ENCODE peak calls at places on chromosomes 6 and 20, in nine cellular contexts. One of them, this sample, is unnamed.
A peak's percentile ranks its signal among the peaks of the same experiment; 100 is the strongest.

GRCh38 chr6:159125977-159126376 is 43.2 kb upstream of the FNDC1 start:
- ATAC-seq in lower lobe of right lung: no peak
- ATAC-seq in central memory CD8-positive, alpha-beta T cell: no peak
- ATAC-seq in activated naive CD8-positive, alpha-beta T cell treated with anti-CD3 and anti-CD28 coated beads, Interleukin-2, amount 50 U/mL, for 24 hours: peak; percentile 31
- ATAC-seq in natural killer cell: no peak
- ATAC-seq in lung: no peak
- ATAC-seq in right cardiac atrium: peak; percentile 87
- ATAC-seq in heart left ventricle: peak; percentile 95
- ATAC-seq in WTC11: no peak
- ATAC-seq in this sample: no peak

GRCh38 chr6:15016813-15017212 is 229.1 kb upstream of the JARID2 start:
- ATAC-seq in lower lobe of right lung: no peak
- ATAC-seq in central memory CD8-positive, alpha-beta T cell: no peak
- ATAC-seq in activated naive CD8-positive, alpha-beta T cell treated with anti-CD3 and anti-CD28 coated beads, Interleukin-2, amount 50 U/mL, for 24 hours: no peak
- ATAC-seq in natural killer cell: no peak
- ATAC-seq in lung: no peak
- ATAC-seq in right cardiac atrium: no peak
- ATAC-seq in heart left ventricle: no peak
- ATAC-seq in WTC11: no peak
- ATAC-seq in this sample: no peak

GRCh38 chr6:161548713-161549112 is 274.9 kb upstream of the AGPAT4 start:
- ATAC-seq in lower lobe of right lung: no peak
- ATAC-seq in central memory CD8-positive, alpha-beta T cell: no peak
- ATAC-seq in activated naive CD8-positive, alpha-beta T cell treated with anti-CD3 and anti-CD28 coated beads, Interleukin-2, amount 50 U/mL, for 24 hours: no peak
- ATAC-seq in natural killer cell: no peak
- ATAC-seq in lung: no peak
- ATAC-seq in right cardiac atrium: peak; percentile 28
- ATAC-seq in heart left ventricle: no peak
- ATAC-seq in WTC11: no peak
- ATAC-seq in this sample: no peak

GRCh38 chr6:41538556-41539182 is 7.5 kb upstream of the FOXP4 start:
- ATAC-seq in lower lobe of right lung: peak; percentile 81
- ATAC-seq in central memory CD8-positive, alpha-beta T cell: no peak
- ATAC-seq in activated naive CD8-positive, alpha-beta T cell treated with anti-CD3 and anti-CD28 coated beads, Interleukin-2, amount 50 U/mL, for 24 hours: no peak
- ATAC-seq in natural killer cell: no peak
- ATAC-seq in lung: no peak
- ATAC-seq in right cardiac atrium: peak; percentile 52
- ATAC-seq in heart left ventricle: no peak
- ATAC-seq in WTC11: no peak
- ATAC-seq in this sample: no peak

GRCh38 chr6:101722991-101723579 is 329.6 kb downstream of the GRIK2 start:
- ATAC-seq in lower lobe of right lung: no peak
- ATAC-seq in central memory CD8-positive, alpha-beta T cell: no peak
- ATAC-seq in activated naive CD8-positive, alpha-beta T cell treated with anti-CD3 and anti-CD28 coated beads, Interleukin-2, amount 50 U/mL, for 24 hours: no peak
- ATAC-seq in natural killer cell: no peak
- ATAC-seq in lung: no peak
- ATAC-seq in right cardiac atrium: no peak
- ATAC-seq in heart left ventricle: no peak
- ATAC-seq in WTC11: no peak
- ATAC-seq in this sample: no peak

GRCh38 chr6:3884007-3884745 is 35.0 kb downstream of the FAM50B start:
- ATAC-seq in lower lobe of right lung: no peak
- ATAC-seq in central memory CD8-positive, alpha-beta T cell: no peak
- ATAC-seq in activated naive CD8-positive, alpha-beta T cell treated with anti-CD3 and anti-CD28 coated beads, Interleukin-2, amount 50 U/mL, for 24 hours: no peak
- ATAC-seq in natural killer cell: no peak
- ATAC-seq in lung: no peak
- ATAC-seq in right cardiac atrium: no peak
- ATAC-seq in heart left ventricle: peak; percentile 73
- ATAC-seq in WTC11: no peak
- ATAC-seq in this sample: no peak

GRCh38 chr6:90500458-90500857 is 86.4 kb downstream of the MAP3K7 start:
- ATAC-seq in lower lobe of right lung: no peak
- ATAC-seq in central memory CD8-positive, alpha-beta T cell: no peak
- ATAC-seq in activated naive CD8-positive, alpha-beta T cell treated with anti-CD3 and anti-CD28 coated beads, Interleukin-2, amount 50 U/mL, for 24 hours: no peak
- ATAC-seq in natural killer cell: no peak
- ATAC-seq in lung: no peak
- ATAC-seq in right cardiac atrium: no peak
- ATAC-seq in heart left ventricle: no peak
- ATAC-seq in WTC11: no peak
- ATAC-seq in this sample: no peak

GRCh38 chr6:131015630-131016263 is 47.3 kb downstream of the EPB41L2 start:
- ATAC-seq in lower lobe of right lung: no peak
- ATAC-seq in central memory CD8-positive, alpha-beta T cell: no peak
- ATAC-seq in activated naive CD8-positive, alpha-beta T cell treated with anti-CD3 and anti-CD28 coated beads, Interleukin-2, amount 50 U/mL, for 24 hours: no peak
- ATAC-seq in natural killer cell: no peak
- ATAC-seq in lung: no peak
- ATAC-seq in right cardiac atrium: peak; percentile 83
- ATAC-seq in heart left ventricle: peak; percentile 70
- ATAC-seq in WTC11: no peak
- ATAC-seq in this sample: no peak

GRCh38 chr6:20866940-20867630 is 332.8 kb downstream of the CDKAL1 start:
- ATAC-seq in lower lobe of right lung: no peak
- ATAC-seq in central memory CD8-positive, alpha-beta T cell: no peak
- ATAC-seq in activated naive CD8-positive, alpha-beta T cell treated with anti-CD3 and anti-CD28 coated beads, Interleukin-2, amount 50 U/mL, for 24 hours: no peak
- ATAC-seq in natural killer cell: no peak
- ATAC-seq in lung: no peak
- ATAC-seq in right cardiac atrium: no peak
- ATAC-seq in heart left ventricle: no peak
- ATAC-seq in WTC11: peak; percentile 36
- ATAC-seq in this sample: peak; percentile 52

GRCh38 chr20:31835554-31835953 is 9.8 kb downstream of the FOXS1 start:
- ATAC-seq in lower lobe of right lung: no peak
- ATAC-seq in central memory CD8-positive, alpha-beta T cell: no peak
- ATAC-seq in activated naive CD8-positive, alpha-beta T cell treated with anti-CD3 and anti-CD28 coated beads, Interleukin-2, amount 50 U/mL, for 24 hours: no peak
- ATAC-seq in natural killer cell: no peak
- ATAC-seq in lung: no peak
- ATAC-seq in right cardiac atrium: no peak
- ATAC-seq in heart left ventricle: no peak
- ATAC-seq in WTC11: no peak
- ATAC-seq in this sample: no peak

GRCh38 chr20:23087587-23088275 is 1.6 kb upstream of the CD93 start:
- ATAC-seq in lower lobe of right lung: peak; percentile 40
- ATAC-seq in central memory CD8-positive, alpha-beta T cell: no peak
- ATAC-seq in activated naive CD8-positive, alpha-beta T cell treated with anti-CD3 and anti-CD28 coated beads, Interleukin-2, amount 50 U/mL, for 24 hours: no peak
- ATAC-seq in natural killer cell: no peak
- ATAC-seq in lung: no peak
- ATAC-seq in right cardiac atrium: no peak
- ATAC-seq in heart left ventricle: no peak
- ATAC-seq in WTC11: no peak
- ATAC-seq in this sample: no peak

GRCh38 chr20:34574426-34574825 is 15.9 kb downstream of the MAP1LC3A start:
- ATAC-seq in lower lobe of right lung: no peak
- ATAC-seq in central memory CD8-positive, alpha-beta T cell: no peak
- ATAC-seq in activated naive CD8-positive, alpha-beta T cell treated with anti-CD3 and anti-CD28 coated beads, Interleukin-2, amount 50 U/mL, for 24 hours: no peak
- ATAC-seq in natural killer cell: no peak
- ATAC-seq in lung: no peak
- ATAC-seq in right cardiac atrium: no peak
- ATAC-seq in heart left ventricle: no peak
- ATAC-seq in WTC11: no peak
- ATAC-seq in this sample: no peak

GRCh38 chr6:139970591-139970991 is 596.1 kb upstream of the CITED2 start:
- ATAC-seq in lower lobe of right lung: no peak
- ATAC-seq in central memory CD8-positive, alpha-beta T cell: no peak
- ATAC-seq in activated naive CD8-positive, alpha-beta T cell treated with anti-CD3 and anti-CD28 coated beads, Interleukin-2, amount 50 U/mL, for 24 hours: no peak
- ATAC-seq in natural killer cell: no peak
- ATAC-seq in lung: no peak
- ATAC-seq in right cardiac atrium: no peak
- ATAC-seq in heart left ventricle: no peak
- ATAC-seq in WTC11: no peak
- ATAC-seq in this sample: no peak

GRCh38 chr6:38912378-38912777 is 136.2 kb upstream of the GLP1R start:
- ATAC-seq in lower lobe of right lung: no peak
- ATAC-seq in central memory CD8-positive, alpha-beta T cell: no peak
- ATAC-seq in activated naive CD8-positive, alpha-beta T cell treated with anti-CD3 and anti-CD28 coated beads, Interleukin-2, amount 50 U/mL, for 24 hours: no peak
- ATAC-seq in natural killer cell: no peak
- ATAC-seq in lung: no peak
- ATAC-seq in right cardiac atrium: no peak
- ATAC-seq in heart left ventricle: no peak
- ATAC-seq in WTC11: no peak
- ATAC-seq in this sample: no peak

GRCh38 chr6:130019796-130020105 is 1.4 kb downstream of the L3MBTL3 start:
- ATAC-seq in lower lobe of right lung: no peak
- ATAC-seq in central memory CD8-positive, alpha-beta T cell: no peak
- ATAC-seq in activated naive CD8-positive, alpha-beta T cell treated with anti-CD3 and anti-CD28 coated beads, Interleukin-2, amount 50 U/mL, for 24 hours: no peak
- ATAC-seq in natural killer cell: peak; percentile 19
- ATAC-seq in lung: no peak
- ATAC-seq in right cardiac atrium: no peak
- ATAC-seq in heart left ventricle: no peak
- ATAC-seq in WTC11: no peak
- ATAC-seq in this sample: peak; percentile 11

GRCh38 chr6:18226451-18226850 is 37.9 kb downstream of the DEK start:
- ATAC-seq in lower lobe of right lung: no peak
- ATAC-seq in central memory CD8-positive, alpha-beta T cell: no peak
- ATAC-seq in activated naive CD8-positive, alpha-beta T cell treated with anti-CD3 and anti-CD28 coated beads, Interleukin-2, amount 50 U/mL, for 24 hours: no peak
- ATAC-seq in natural killer cell: no peak
- ATAC-seq in lung: no peak
- ATAC-seq in right cardiac atrium: no peak
- ATAC-seq in heart left ventricle: no peak
- ATAC-seq in WTC11: peak; percentile 65
- ATAC-seq in this sample: no peak

GRCh38 chr20:49684335-49684997 is 29.2 kb downstream of the B4GALT5 start:
- ATAC-seq in lower lobe of right lung: peak; percentile 53
- ATAC-seq in central memory CD8-positive, alpha-beta T cell: no peak
- ATAC-seq in activated naive CD8-positive, alpha-beta T cell treated with anti-CD3 and anti-CD28 coated beads, Interleukin-2, amount 50 U/mL, for 24 hours: no peak
- ATAC-seq in natural killer cell: no peak
- ATAC-seq in lung: peak; percentile 49
- ATAC-seq in right cardiac atrium: no peak
- ATAC-seq in heart left ventricle: no peak
- ATAC-seq in WTC11: no peak
- ATAC-seq in this sample: no peak

GRCh38 chr6:80104520-80104919 is 2.0 kb upstream of the BCKDHB start:
- ATAC-seq in lower lobe of right lung: no peak
- ATAC-seq in central memory CD8-positive, alpha-beta T cell: no peak
- ATAC-seq in activated naive CD8-positive, alpha-beta T cell treated with anti-CD3 and anti-CD28 coated beads, Interleukin-2, amount 50 U/mL, for 24 hours: no peak
- ATAC-seq in natural killer cell: no peak
- ATAC-seq in lung: no peak
- ATAC-seq in right cardiac atrium: no peak
- ATAC-seq in heart left ventricle: no peak
- ATAC-seq in WTC11: no peak
- ATAC-seq in this sample: no peak

This sample was measured in activated T-helper 17 cell treated with anti-CD3 and anti-CD28 coated beads, Interleukin-2, amount 50 U/mL, for 72 hours.